ENCODE peak calls at places on chromosomes 1 and 21, in five cellular contexts. Y is neuronal stem cell, J is H9, A is IMR-90, U is mesenchymal stem cell. Z is an unnamed sample.

GRCh38 chr1:32388641-32389040 is 5.6 kb downstream of the BSDC1 start:
- DNase-seq in Y (no peak), J (no peak), U (no peak), A (no peak), Z (no peak)

GRCh38 chr1:208420696-208421095 is 176.5 kb upstream of the PLXNA2 start:
- DNase-seq in Y (no peak), J (no peak), A (no peak), U (no peak), Z (no peak)

GRCh38 chr21:42236014-42236413 is 17.1 kb downstream of the ABCG1 start:
- DNase-seq in J (no peak), Y (no peak), U (no peak), A (no peak), Z (no peak)

GRCh38 chr1:9691108-9691445 is 39.5 kb downstream of the PIK3CD start:
- DNase-seq in Y (no peak), A (peak; percentile 41), J (no peak), U (peak; percentile 34), Z (peak; percentile 17)

GRCh38 chr1:16172232-16172830 is 16.5 kb upstream of the EPHA2 start:
- DNase-seq in Y (no peak), U (no peak), J (no peak), A (no peak), Z (no peak)

GRCh38 chr1:206575894-206576737 is 36.1 kb downstream of the EIF2D start:
- DNase-seq in A (no peak), U (no peak), J (no peak), Y (no peak), Z (no peak)

GRCh38 chr21:27132270-27132669 is 165.4 kb upstream of the ADAMTS5 start:
- DNase-seq in Y (no peak), J (no peak), A (peak; percentile 67), U (peak; percentile 29), Z (no peak)

GRCh38 chr1:28341591-28341990 is 12.8 kb downstream of the MED18 start:
- DNase-seq in J (no peak), A (peak; percentile 45), Y (no peak), U (no peak), Z (peak; percentile 93)

GRCh38 chr21:28436286-28436932 is 556.3 kb downstream of the LTN1 start:
- DNase-seq in A (peak; percentile 77), U (peak; percentile 35), Y (no peak), J (no peak), Z (peak; percentile 29)

GRCh38 chr1:69045572-69045971 is 522.1 kb upstream of the LRRC7 start:
- DNase-seq in Y (no peak), J (no peak), A (no peak), U (no peak), Z (no peak)

GRCh38 chr1:201850053-201850397 is 21.1 kb downstream of the IPO9 start:
- DNase-seq in A (peak; percentile 87), U (peak; percentile 63), Y (no peak), J (no peak), Z (peak; percentile 34)

GRCh38 chr1:78411707-78412106 is 79.1 kb upstream of the PTGFR start:
- DNase-seq in J (no peak), A (no peak), Y (no peak), U (no peak), Z (no peak)

GRCh38 chr1:95012389-95012788 is 60.4 kb downstream of the ALG14 start:
- DNase-seq in J (no peak), U (peak; percentile 28), A (peak; percentile 99), Y (no peak), Z (peak; percentile 58)

GRCh38 chr1:87064309-87064708 is 149.9 kb downstream of the HS2ST1 start:
- DNase-seq in Y (no peak), A (no peak), U (no peak), J (no peak), Z (no peak)

GRCh38 chr1:29839726-29840125 is 603.4 kb downstream of the PTPRU start:
- DNase-seq in A (no peak), U (no peak), J (no peak), Y (no peak), Z (no peak)

GRCh38 chr1:185636848-185637247 is 97.3 kb upstream of the HMCN1 start:
- DNase-seq in J (no peak), Y (no peak), U (no peak), A (no peak), Z (peak; percentile 27)

GRCh38 chr21:42135386-42136040 is 64.4 kb downstream of the UMODL1 start:
- DNase-seq in J (no peak), U (no peak), Y (no peak), A (no peak), Z (no peak)

GRCh38 chr1:39381839-39382238 is 109.6 kb upstream of the BMP8A start:
- DNase-seq in U (peak; percentile 59), J (no peak), A (peak; percentile 67), Y (no peak), Z (no peak)

GRCh38 chr1:5430136-5430535 is 562.1 kb downstream of the NPHP4 start:
- DNase-seq in J (no peak), A (no peak), U (no peak), Y (no peak), Z (no peak)

GRCh38 chr1:101567582-101568189 is 330.9 kb downstream of the S1PR1 start:
- DNase-seq in Y (peak; percentile 5), U (peak; percentile 29), J (peak; percentile 36), A (peak; percentile 11), Z (peak; percentile 27)

GRCh38 chr1:194233069-194233468 is 1046.7 kb upstream of the B3GALT2 start:
- DNase-seq in J (no peak), Y (no peak), A (peak; percentile 19), U (peak; percentile 7), Z (no peak)

GRCh38 chr1:29221296-29221695 is 9.4 kb downstream of the MECR start:
- DNase-seq in J (no peak), Y (no peak), A (no peak), U (no peak), Z (no peak)

GRCh38 chr1:108108119-108108518 is 92.0 kb downstream of the SLC25A24 start:
- DNase-seq in A (no peak), Y (no peak), J (no peak), U (no peak), Z (no peak)

DNA sequence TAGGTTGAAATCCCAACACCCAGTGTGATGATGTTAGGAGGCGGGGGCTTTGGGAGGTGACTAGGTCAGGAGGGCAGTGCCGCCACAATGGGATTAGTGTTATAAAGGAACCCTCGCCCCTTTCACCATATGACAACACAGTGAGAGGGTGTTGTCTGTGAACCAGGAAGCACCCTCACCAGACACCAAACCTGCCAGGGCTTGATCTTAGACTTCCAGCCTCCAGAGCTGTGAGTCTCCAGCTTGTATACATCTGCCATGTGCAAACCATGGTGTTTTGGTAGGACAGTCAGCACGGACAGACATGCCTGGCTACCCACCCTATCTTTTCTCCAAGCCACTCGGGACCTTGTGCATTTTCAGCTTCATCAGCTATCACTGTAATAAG is 4.0 kb downstream of the TRIM11 start:
- DNase-seq in J (peak; percentile 5), U (no peak), A (no peak), Y (no peak), Z (no peak)
- H3K23ac ChIP-seq in J (no peak overlapping the region), U (no peak overlapping the region), A (no peak overlapping the region), Y (no peak overlapping the region), Z (no peak overlapping the region)

DNA sequence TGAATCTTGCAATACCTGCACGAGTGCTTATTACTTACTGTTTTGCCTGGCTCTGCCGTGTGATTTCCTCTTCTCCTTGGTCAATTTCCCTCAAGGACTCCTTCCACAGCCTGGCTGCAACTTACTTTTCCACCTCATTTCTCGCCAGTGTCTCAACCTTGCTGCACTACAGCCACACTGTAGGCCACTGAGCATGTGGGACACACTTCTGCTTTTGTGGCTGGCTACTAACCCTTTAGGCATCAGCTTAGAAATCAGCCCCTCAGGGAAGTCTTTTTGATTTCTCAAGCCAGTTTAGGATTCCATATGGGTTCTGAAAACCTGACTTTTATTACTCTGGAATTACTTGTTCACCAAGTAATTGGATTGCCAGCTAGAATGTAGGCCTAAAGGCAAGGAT is 5.2 kb upstream of the DMRTB1 start:
- DNase-seq in U (no peak), J (no peak), Y (no peak), A (no peak), Z (no peak)
- H2BK120ac ChIP-seq in U (no peak overlapping the region), J (no peak overlapping the region), Y (no peak overlapping the region), A (no peak overlapping the region), Z (no peak overlapping the region)

GRCh38 chr1:81670286-81670685 is 130.4 kb upstream of the ADGRL2 start:
- DNase-seq in Y (no peak), A (peak; percentile 97), U (peak; percentile 91), J (no peak), Z (no peak)
- H4K91ac ChIP-seq in Y (no peak overlapping the region), A (peak overlapping the region; percentile 89), U (no peak overlapping the region), J (no peak overlapping the region), Z (no peak overlapping the region)

DNA sequence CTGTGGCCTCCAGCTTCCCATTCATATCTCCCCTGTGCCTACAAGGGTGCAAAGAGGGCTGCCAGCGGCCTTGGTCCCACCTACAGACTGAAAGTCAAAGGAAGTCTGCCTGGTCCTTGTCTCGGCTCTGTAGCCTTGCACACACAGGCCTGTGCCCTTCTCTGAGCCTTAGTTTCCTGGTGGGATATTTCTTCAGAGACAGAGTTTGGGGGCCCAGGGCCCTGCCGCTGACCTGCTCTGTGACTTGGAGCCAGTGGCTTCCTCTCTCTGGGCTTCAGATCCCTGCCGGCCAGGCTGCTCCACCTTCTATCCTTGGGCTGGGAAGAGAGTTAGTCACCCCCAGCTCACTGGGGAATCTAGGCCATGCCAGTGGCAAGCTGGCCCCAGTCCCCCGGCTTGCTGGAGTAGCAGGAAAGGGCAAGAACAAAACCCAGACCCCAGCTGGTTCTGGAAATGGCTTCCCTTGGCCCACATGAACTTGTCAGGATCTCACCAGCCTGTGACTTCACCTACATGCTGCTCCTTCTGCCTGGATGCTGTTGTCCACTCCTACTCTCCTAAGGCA is 1.0 kb upstream of the TMEM61 start:
- DNase-seq in J (no peak), U (no peak), A (no peak), Y (no peak), Z (no peak)
- H3K23ac ChIP-seq in J (no peak overlapping the region), U (no peak overlapping the region), A (no peak overlapping the region), Y (no peak overlapping the region), Z (no peak overlapping the region)

Z was measured in trophoblast cell.